ENCODE peak calls at places on chromosomes 5 and 9, in four cellular contexts. N is adrenal gland, V is activated B cell treated with CpG ODN at 0.5 μM for 24 hours, D is GM04504. I is an unnamed sample.

GRCh38 chr5:127941646-127942045 is 141.9 kb upstream of the SLC12A2 start:
- DNase-seq in N (no peak), V (no peak), D (no peak), I (no peak)

GRCh38 chr9:13127164-13127563 is 152.3 kb downstream of the MPDZ start:
- DNase-seq in N (no peak), V (no peak), D (no peak), I (no peak)

GRCh38 chr5:35213608-35214007 is 16.7 kb downstream of the PRLR start:
- DNase-seq in N (no peak), V (no peak), D (no peak), I (no peak)

GRCh38 chr5:123387313-123387712 is 35.9 kb downstream of the CEP120 start:
- DNase-seq in N (no peak), V (no peak), D (no peak), I (no peak)

GRCh38 chr5:53424691-53425597 is 55.5 kb upstream of the FST start:
- DNase-seq in N (no peak), V (no peak), D (no peak), I (peak)

GRCh38 chr9:137451976-137452760 is 7.0 kb downstream of the NSMF start:
- DNase-seq in N (peak), V (peak), D (no peak), I (no peak)

GRCh38 chr9:4494337-4494736 is 4.1 kb downstream of the SLC1A1 start:
- DNase-seq in N (no peak), V (no peak), D (no peak), I (no peak)

GRCh38 chr9:108104991-108105390 is 615.4 kb upstream of the KLF4 start:
- DNase-seq in N (no peak), V (no peak), D (no peak), I (no peak)

GRCh38 chr9:125886365-125886764 is 139.2 kb downstream of the PBX3 start:
- DNase-seq in N (no peak), V (no peak), D (no peak), I (peak)

GRCh38 chr9:99401826-99402225 is 179.7 kb downstream of the SEC61B start:
- DNase-seq in N (no peak), V (no peak), D (no peak), I (peak)

GRCh38 chr5:74402553-74402952 is 238.0 kb downstream of the ENC1 start:
- DNase-seq in N (no peak), V (no peak), D (no peak), I (peak)

GRCh38 chr5:143229426-143229895 is 174.0 kb downstream of the NR3C1 start:
- DNase-seq in N (no peak), V (no peak), D (no peak), I (no peak)

GRCh38 chr9:97565262-97565661 is 63.8 kb downstream of the TMOD1 start:
- DNase-seq in N (no peak), V (no peak), D (no peak), I (no peak)

GRCh38 chr9:12426198-12426864 is 266.9 kb upstream of the TYRP1 start:
- DNase-seq in N (no peak), V (no peak), D (no peak), I (peak)

GRCh38 chr5:155053482-155053881 is 39.9 kb downstream of the KIF4B start:
- DNase-seq in N (no peak), V (no peak), D (no peak), I (no peak)

GRCh38 chr5:68344447-68345111 is 129.0 kb downstream of the PIK3R1 start:
- DNase-seq in N (no peak), V (no peak), D (no peak), I (peak)

GRCh38 chr5:82405166-82405565 is 127.0 kb upstream of the RPS23 start:
- DNase-seq in N (no peak), V (no peak), D (no peak), I (peak)

GRCh38 chr5:58455966-58456365 is 3.9 kb downstream of the PLK2 start:
- DNase-seq in N (no peak), V (no peak), D (no peak), I (no peak)

GRCh38 chr9:35313911-35314310 is 152.1 kb downstream of the UNC13B start:
- DNase-seq in N (no peak), V (no peak), D (peak), I (no peak)

GRCh38 chr9:36207546-36208012 is 16.9 kb downstream of the CLTA start:
- DNase-seq in N (no peak), V (no peak), D (no peak), I (peak)

GRCh38 chr9:94085062-94085639 is 887 bp downstream of the PTPDC1 start:
- DNase-seq in N (no peak), V (no peak), D (no peak), I (peak)

GRCh38 chr5:168317521-168318147 is 26.2 kb downstream of the WWC1 start:
- DNase-seq in N (no peak), V (no peak), D (peak), I (peak)

GRCh38 chr9:4386819-4387218 is 87.0 kb upstream of the GLIS3 start:
- DNase-seq in N (no peak), V (no peak), D (no peak), I (no peak)

GRCh38 chr5:116303810-116304209 is 219.0 kb downstream of the COMMD10 start:
- DNase-seq in N (no peak), V (no peak), D (no peak), I (no peak)

GRCh38 chr9:70574222-70574837 is 159.9 kb upstream of the KLF9 start:
- DNase-seq in N (no peak), V (no peak), D (no peak), I (peak)

GRCh38 chr5:36570268-36570667 is 36.1 kb upstream of the SLC1A3 start:
- DNase-seq in N (no peak), V (no peak), D (no peak), I (no peak)

GRCh38 chr9:27712826-27713225 is 139.5 kb upstream of the C9orf72 start:
- DNase-seq in N (no peak), V (no peak), D (no peak), I (no peak)

GRCh38 chr9:38103340-38103739 is 34.3 kb upstream of the SHB start:
- DNase-seq in N (no peak), V (no peak), D (no peak), I (no peak)

GRCh38 chr9:90600029-90600428 is 42.6 kb downstream of the DIRAS2 start:
- DNase-seq in N (no peak), V (no peak), D (no peak), I (no peak)

GRCh38 chr9:78745996-78746395 is 449.1 kb downstream of the PSAT1 start:
- DNase-seq in N (no peak), V (no peak), D (no peak), I (no peak)